ENCODE peak calls at places on chromosomes 3 and 15, in nine cellular contexts. M is sigmoid colon, W is suprapubic skin, E is breast epithelium, Q is transverse colon, U is endothelial cell of umbilical vein, F is upper lobe of left lung, R is esophagus muscularis mucosa, K is HepG2. S is an unnamed sample. For H3K4me1, the result is how much of the 10 kb centered on the place peaks cover.

GRCh38 chr15:41827290-41827879 is 507 bp upstream of the JMJD7 start:
- DNase-seq in E (no peak), U (peak), M (peak), R (no peak), K (no peak), W (peak), F (peak), Q (peak), S (peak)

GRCh38 chr3:127744875-127745274 is 72.1 kb downstream of the ABTB1 start:
- DNase-seq in U (no peak), R (no peak), Q (no peak), F (no peak), E (no peak), W (peak), K (no peak), M (no peak), S (no peak)

GRCh38 chr3:24215518-24215917 is 270.4 kb downstream of the NR1D2 start:
- DNase-seq in M (no peak), Q (no peak), R (no peak), U (no peak), K (no peak), W (no peak), F (no peak), E (no peak), S (no peak)

GRCh38 chr15:65069779-65070546 is 2.2 kb upstream of the RASL12 start:
- DNase-seq in E (no peak), Q (no peak), U (no peak), F (no peak), R (no peak), K (no peak), W (no peak), M (no peak), S (no peak)

GRCh38 chr3:40930772-40931171 is 268.5 kb upstream of the CTNNB1 start:
- DNase-seq in K (no peak), E (no peak), U (no peak), Q (no peak), R (no peak), F (no peak), W (no peak), M (no peak), S (no peak)

GRCh38 chr3:16570113-16570512 is 35.1 kb downstream of the DAZL start:
- DNase-seq in M (no peak), E (no peak), Q (no peak), F (no peak), R (no peak), U (no peak), K (no peak), W (no peak), S (no peak)

GRCh38 chr3:23629181-23629893 is 176.4 kb upstream of the UBE2E1 start:
- DNase-seq in E (no peak), Q (no peak), W (no peak), M (no peak), K (no peak), F (no peak), U (peak), R (peak), S (no peak)

GRCh38 chr3:16064660-16065414 is 109.6 kb upstream of the GALNT15 start:
- DNase-seq in M (peak), W (peak), E (no peak), F (no peak), Q (peak), K (peak), R (peak), U (peak), S (no peak)

GRCh38 chr3:13206799-13207577 is 133.8 kb upstream of the IQSEC1 start:
- DNase-seq in K (no peak), E (peak), M (peak), Q (no peak), W (no peak), U (no peak), F (no peak), R (no peak), S (no peak)

GRCh38 chr15:89781891-89782618 is 5.9 kb downstream of the MESP2 start:
- DNase-seq in U (no peak), R (no peak), E (no peak), F (no peak), K (peak), M (no peak), Q (peak), W (no peak), S (no peak)

GRCh38 chr3:82114589-82114988 is 353.1 kb upstream of the GBE1 start:
- DNase-seq in U (no peak), W (no peak), R (no peak), K (no peak), F (no peak), M (no peak), Q (no peak), E (no peak), S (no peak)

GRCh38 chr3:127547761-127548605 is 42.5 kb downstream of the TPRA1 start:
- DNase-seq in M (peak), U (peak), Q (peak), W (peak), K (peak), E (peak), F (peak), R (no peak), S (peak)

GRCh38 chr15:97177135-97177704 is 783.3 kb upstream of the ARRDC4 start:
- DNase-seq in W (no peak), F (peak), Q (no peak), M (no peak), E (no peak), U (no peak), K (no peak), R (no peak), S (no peak)

GRCh38 chr15:69823223-69823907 is 274.4 kb downstream of the TLE3 start:
- DNase-seq in K (no peak), E (no peak), R (no peak), U (peak), M (peak), W (no peak), F (no peak), Q (no peak), S (no peak)

GRCh38 chr15:60128000-60128376 is 123.9 kb downstream of the FOXB1 start:
- DNase-seq in M (peak), F (no peak), K (no peak), Q (no peak), R (peak), W (no peak), E (no peak), U (no peak), S (no peak)

GRCh38 chr15:84736375-84736774 is 12.0 kb upstream of the ZNF592 start:
- DNase-seq in W (peak), K (no peak), U (no peak), Q (peak), R (no peak), E (no peak), M (no peak), F (no peak), S (no peak)

GRCh38 chr15:66630801-66631351 is 65.1 kb upstream of the LCTL start:
- DNase-seq in R (no peak), U (no peak), W (no peak), Q (no peak), M (no peak), K (no peak), E (no peak), F (peak), S (no peak)

GRCh38 chr15:60326824-60327654 is 70.7 kb downstream of the ANXA2 start:
- DNase-seq in E (no peak), W (no peak), Q (no peak), M (no peak), F (no peak), U (peak), R (no peak), K (peak), S (peak)

GRCh38 chr3:174945951-174946350 is 86.8 kb downstream of the NAALADL2 start:
- DNase-seq in U (no peak), F (no peak), K (no peak), M (no peak), R (no peak), E (no peak), W (no peak), Q (no peak), S (no peak)

GRCh38 chr3:168544097-168544957 is 448.6 kb upstream of the GOLIM4 start:
- DNase-seq in W (no peak), F (no peak), R (no peak), Q (no peak), M (no peak), E (no peak), K (no peak), U (no peak), S (no peak)

GRCh38 chr3:123546133-123546755 is 38.6 kb downstream of the HACD2 start:
- DNase-seq in Q (no peak), E (no peak), R (no peak), F (no peak), U (no peak), K (no peak), W (no peak), M (no peak), S (no peak)

GRCh38 chr3:23873941-23874340 is 42.8 kb downstream of the NKIRAS1 start:
- DNase-seq in M (no peak), Q (no peak), R (no peak), K (no peak), F (no peak), W (no peak), U (peak), E (no peak), S (no peak)

GRCh38 chr3:160941885-160942494 is 163.2 kb downstream of the B3GALNT1 start:
- DNase-seq in U (peak), W (peak), Q (peak), E (peak), F (no peak), R (peak), K (peak), M (peak), S (peak)

GRCh38 chr15:70376031-70376928 is 278.6 kb upstream of the TLE3 start:
- DNase-seq in U (no peak), E (no peak), F (no peak), K (no peak), R (peak), Q (no peak), M (peak), W (peak), S (no peak)

GRCh38 chr3:148950806-148951205 is 40.5 kb upstream of the GYG1 start:
- DNase-seq in W (no peak), F (no peak), U (no peak), M (no peak), E (no peak), Q (no peak), R (no peak), K (peak), S (no peak)

GRCh38 chr15:44813231-44813630 is 76.9 kb downstream of the TRIM69 start:
- DNase-seq in R (no peak), F (no peak), W (no peak), U (no peak), Q (peak), M (no peak), K (no peak), E (no peak), S (no peak)

GRCh38 chr3:168117853-168118313 is 22.2 kb upstream of the GOLIM4 start:
- DNase-seq in R (no peak), F (no peak), Q (no peak), K (peak), M (no peak), U (peak), E (no peak), W (no peak), S (no peak)

GRCh38 chr3:129502641-129503386 is 25.6 kb upstream of the RHO start:
- DNase-seq in U (no peak), K (no peak), E (no peak), Q (no peak), M (no peak), R (no peak), W (no peak), F (no peak), S (no peak)

GRCh38 chr3:32406481-32407408 is 15.1 kb downstream of the CMTM7 start:
- DNase-seq in U (no peak), R (no peak), W (no peak), M (no peak), E (no peak), F (no peak), K (no peak), Q (no peak), S (peak)

GRCh38 chr3:23019596-23020300 is 183.4 kb upstream of the UBE2E2 start:
- DNase-seq in R (no peak), M (no peak), U (no peak), Q (no peak), K (no peak), W (no peak), F (no peak), E (no peak), S (no peak)

GRCh38 chr15:48565560-48566482 is 79.7 kb downstream of the FBN1 start:
- DNase-seq in E (no peak), U (peak), W (no peak), R (no peak), K (no peak), F (no peak), Q (no peak), M (no peak), S (no peak)

GRCh38 chr15:91963051-91963450 is 109.5 kb downstream of the SLCO3A1 start:
- DNase-seq in F (no peak), W (no peak), Q (no peak), K (no peak), M (no peak), E (no peak), R (no peak), U (no peak), S (no peak)

GRCh38 chr15:47415539-47415971 is 301.8 kb upstream of the SEMA6D start:
- DNase-seq in F (no peak), W (no peak), E (no peak), K (peak), U (peak), R (no peak), Q (no peak), M (no peak), S (no peak)

GRCh38 chr3:128170866-128171516 is 17.7 kb downstream of the EEFSEC start:
- DNase-seq in F (no peak), Q (peak), M (peak), R (no peak), U (peak), E (peak), K (peak), W (no peak), S (peak)

GRCh38 chr3:194046995-194047681 is 88.8 kb upstream of the HES1 start:
- DNase-seq in R (no peak), F (peak), U (peak), Q (peak), M (peak), K (no peak), W (no peak), E (no peak), S (peak)
- TF ChIP-seq POLR2A in R (no peak), F (no peak), U (no peak), Q (no peak), M (no peak), K (no peak), W (no peak), E (no peak), S (no peak)

DNA sequence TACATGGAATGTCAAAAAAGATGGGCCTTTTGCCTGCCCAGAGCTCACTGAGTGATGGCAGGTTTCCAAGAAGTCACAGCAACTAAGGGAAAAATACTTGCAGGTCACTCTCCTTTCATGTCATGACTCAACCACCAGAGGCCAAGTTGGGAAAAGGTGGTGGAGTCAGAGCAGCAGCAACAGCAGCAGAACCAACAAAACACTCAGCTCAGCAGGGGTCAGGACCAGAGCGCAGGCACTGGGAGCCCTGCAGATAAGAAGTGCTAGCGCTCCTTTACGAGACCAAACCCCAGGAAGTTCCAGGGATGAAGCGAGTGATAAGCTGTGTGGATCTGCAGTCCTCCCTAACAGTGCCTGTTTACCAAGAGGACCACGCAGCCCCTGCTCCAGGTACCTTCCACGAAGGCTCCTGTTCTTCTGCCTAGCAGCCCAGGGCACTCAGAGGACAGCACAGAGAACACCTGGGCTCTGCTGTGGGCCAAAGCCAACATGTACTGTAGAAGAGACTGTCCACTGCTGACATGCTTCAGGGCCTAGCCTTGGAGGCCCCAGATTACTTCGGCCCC is 26.0 kb downstream of the POC1A start:
- DNase-seq in U (peak), W (no peak), K (peak), E (no peak), M (no peak), Q (no peak), R (no peak), F (no peak), S (no peak)
- TF ChIP-seq POLR2AphosphoS5 in U (no peak), W (no peak), K (no peak), E (no peak), M (no peak), Q (no peak), R (no peak), F (no peak), S (no peak)

GRCh38 chr3:195892355-195893120 is 15.8 kb downstream of the TNK2 start:
- DNase-seq in R (no peak), K (peak), W (no peak), U (peak), E (no peak), M (peak), Q (peak), F (peak), S (no peak)
- H3K4me1 ChIP-seq in R (half or more), K (half or more), W (half or more), U (under half), E (under half), M (half or more), Q (under half), F (half or more), S (under half)

GRCh38 chr3:20182206-20182605 is 3.8 kb downstream of the SGO1 start:
- DNase-seq in U (peak), Q (no peak), K (no peak), M (no peak), E (no peak), W (no peak), F (no peak), R (no peak), S (no peak)

GRCh38 chr3:20181276-20181675 is 4.7 kb downstream of the SGO1 start:
- DNase-seq in U (no peak), M (no peak), E (no peak), F (no peak), R (no peak), K (no peak), Q (no peak), W (no peak), S (no peak)

GRCh38 chr3:20185364-20185732 is 658 bp downstream of the SGO1 start:
- DNase-seq in E (no peak), M (no peak), W (no peak), K (no peak), Q (no peak), U (peak), R (no peak), F (no peak), S (no peak)

GRCh38 chr3:20186600-20187004 is 596 bp upstream of the SGO1 start:
- DNase-seq in U (no peak), E (no peak), Q (no peak), R (no peak), K (no peak), M (no peak), F (no peak), W (no peak), S (no peak)

GRCh38 chr3:20185733-20186599 is at the start of gene SGO1:
- DNase-seq in R (peak), F (peak), W (peak), Q (peak), E (peak), K (peak), U (peak), M (peak), S (peak)
- TF ChIP-seq POLR2A in R (peak), F (no peak), W (no peak), Q (peak), E (peak), K (peak), U (peak), M (peak), S (peak)

DNA sequence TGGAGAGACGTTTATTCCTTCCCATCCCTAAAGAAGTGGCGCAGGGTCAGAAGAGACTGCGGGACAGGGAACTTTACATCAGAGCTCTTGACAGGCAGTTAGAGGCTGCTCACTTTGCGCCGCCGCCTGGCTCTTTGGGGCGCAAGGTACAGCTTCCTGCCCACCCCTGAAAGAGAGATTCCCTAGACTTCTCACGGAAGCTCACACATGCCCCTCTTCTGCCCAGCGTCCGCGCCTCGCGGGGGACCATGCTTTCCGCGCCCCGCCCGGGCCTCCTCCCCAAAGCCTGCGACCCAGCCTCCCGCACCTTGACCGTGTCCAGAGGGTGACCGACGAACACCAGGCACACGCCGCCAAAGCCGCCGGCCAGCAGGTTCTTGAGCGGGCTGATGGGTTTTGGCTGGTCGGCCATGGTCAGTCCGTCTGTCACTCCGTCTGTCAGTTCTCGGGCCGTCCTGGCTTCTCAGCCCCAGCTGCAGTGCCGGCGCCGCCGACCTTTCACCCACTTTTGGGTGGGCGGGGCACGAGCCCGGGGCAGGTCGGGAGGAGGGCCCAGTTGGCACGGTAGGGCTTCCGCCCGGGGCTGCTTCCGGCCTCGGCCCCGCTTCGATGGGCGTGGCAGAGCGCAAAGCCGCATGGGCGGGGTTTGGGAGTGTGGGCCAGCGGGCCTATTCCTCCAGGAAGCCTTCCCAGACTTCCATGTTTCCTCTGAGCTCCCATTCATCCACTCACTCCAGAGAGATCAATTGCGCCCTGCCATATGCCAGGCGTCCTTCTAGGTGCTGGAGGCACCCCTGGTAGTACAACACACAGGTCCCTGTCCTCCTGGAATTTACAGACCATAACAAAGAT is at the start of gene SLC25A20:
- DNase-seq in W (peak), M (peak), K (peak), E (peak), R (peak), Q (peak), F (peak), U (peak), S (peak)
- TF ChIP-seq POLR2AphosphoS5 in W (no peak), M (peak), K (no peak), E (no peak), R (peak), Q (peak), F (peak), U (peak), S (peak)

GRCh38 chr15:57549935-57550334 is 41.8 kb upstream of the MYZAP start:
- DNase-seq in F (no peak), M (no peak), U (no peak), K (no peak), R (no peak), W (no peak), Q (no peak), E (no peak), S (no peak)
- H3K4me1 ChIP-seq in F (under half), M (under half), U (under half), K (under half), R (under half), W (under half), Q (under half), E (under half), S (under half)

S was measured in prostate gland.